ENCODE peak calls at places on chromosomes 6 and 20, in ten cellular contexts. P is stimulated activated CD4-positive, alpha-beta T cell treated with anti-CD3 and anti-CD28 coated beads, Interleukin-15, amount 100 ng/mL, for 1 hour; F is lower lobe of right lung; I is MCF 10A; H is fibroblast of lung; C is BE2C; M is GM12864; S is kidney epithelial cell; O is H9; G is activated T-cell treated with anti-CD3 and anti-CD28 coated beads for 1 hour. L is an unnamed sample.

GRCh38 chr6:170037541-170038250 is 253.2 kb downstream of the DLL1 start:
- DNase-seq in P (no peak), F (peak), I (peak), H (no peak), C (no peak), M (no peak), S (no peak), O (no peak), G (no peak), L (no peak)

GRCh38 chr6:30411515-30412207 is 66.7 kb downstream of the RPP21 start:
- DNase-seq in P (peak), F (peak), I (peak), H (peak), C (peak), M (no peak), S (no peak), O (peak), G (peak), L (no peak)

GRCh38 chr20:24673678-24674570 is 204.5 kb downstream of the SYNDIG1 start:
- DNase-seq in P (no peak), F (no peak), I (peak), H (peak), C (no peak), M (no peak), S (peak), O (no peak), G (no peak), L (no peak)

GRCh38 chr6:110319843-110320242 is 38.3 kb downstream of the METTL24 start:
- DNase-seq in P (no peak), F (no peak), I (peak), H (no peak), C (no peak), M (no peak), S (no peak), O (no peak), G (no peak), L (no peak)

GRCh38 chr6:107670792-107671199 is 153.3 kb downstream of the SCML4 start:
- DNase-seq in P (no peak), F (peak), I (no peak), H (peak), C (peak), M (peak), S (no peak), O (no peak), G (no peak), L (no peak)

GRCh38 chr20:48034754-48035153 is 249.5 kb upstream of the SULF2 start:
- DNase-seq in P (no peak), F (no peak), I (no peak), H (no peak), C (no peak), M (no peak), S (no peak), O (no peak), G (no peak), L (no peak)

GRCh38 chr6:35449287-35449881 is 2.8 kb upstream of the FANCE start:
- DNase-seq in P (no peak), F (no peak), I (peak), H (peak), C (peak), M (peak), S (no peak), O (no peak), G (peak), L (no peak)

GRCh38 chr6:37488464-37488863 is 11.2 kb downstream of the CCDC167 start:
- DNase-seq in P (no peak), F (no peak), I (no peak), H (no peak), C (no peak), M (no peak), S (no peak), O (no peak), G (no peak), L (no peak)

GRCh38 chr6:143283887-143284640 is 166.4 kb downstream of the ADAT2 start:
- DNase-seq in P (no peak), F (no peak), I (peak), H (peak), C (no peak), M (no peak), S (no peak), O (no peak), G (no peak), L (no peak)

GRCh38 chr6:78910611-78911134 is 43.3 kb downstream of the IRAK1BP1 start:
- DNase-seq in P (no peak), F (peak), I (no peak), H (peak), C (peak), M (no peak), S (no peak), O (peak), G (no peak), L (no peak)

GRCh38 chr6:44226368-44227137 is 3.2 kb downstream of the SLC29A1 start:
- DNase-seq in P (no peak), F (no peak), I (no peak), H (no peak), C (peak), M (no peak), S (no peak), O (no peak), G (no peak), L (no peak)

GRCh38 chr20:35145141-35145564 is 2.0 kb downstream of the EDEM2 start:
- DNase-seq in P (no peak), F (no peak), I (peak), H (peak), C (no peak), M (no peak), S (no peak), O (no peak), G (no peak), L (no peak)

GRCh38 chr6:106444777-106445507 is 84.4 kb downstream of the CRYBG1 start:
- DNase-seq in P (no peak), F (no peak), I (peak), H (peak), C (peak), M (peak), S (peak), O (peak), G (no peak), L (no peak)

GRCh38 chr6:42227173-42227850 is 9.7 kb upstream of the MRPS10 start:
- DNase-seq in P (no peak), F (no peak), I (peak), H (no peak), C (no peak), M (no peak), S (no peak), O (no peak), G (no peak), L (no peak)

GRCh38 chr20:20568604-20569205 is 143.7 kb downstream of the RALGAPA2 start:
- DNase-seq in P (no peak), F (no peak), I (peak), H (peak), C (peak), M (no peak), S (no peak), O (no peak), G (no peak), L (no peak)

GRCh38 chr20:46119028-46119546 is 973 bp downstream of the CD40 start:
- DNase-seq in P (no peak), F (no peak), I (no peak), H (no peak), C (no peak), M (no peak), S (no peak), O (no peak), G (no peak), L (no peak)

GRCh38 chr6:35067234-35067633 is 73.9 kb downstream of the TCP11 start:
- DNase-seq in P (no peak), F (peak), I (no peak), H (no peak), C (no peak), M (no peak), S (no peak), O (no peak), G (no peak), L (no peak)

GRCh38 chr6:15089569-15090144 is 156.2 kb upstream of the JARID2 start:
- DNase-seq in P (no peak), F (peak), I (no peak), H (no peak), C (peak), M (no peak), S (no peak), O (no peak), G (no peak), L (no peak)

GRCh38 chr20:58512808-58513552 is 2.2 kb downstream of the APCDD1L start:
- DNase-seq in P (no peak), F (no peak), I (no peak), H (peak), C (no peak), M (no peak), S (no peak), O (peak), G (no peak), L (no peak)

GRCh38 chr6:71400852-71401251 is 112.2 kb downstream of the OGFRL1 start:
- DNase-seq in P (no peak), F (no peak), I (no peak), H (peak), C (no peak), M (no peak), S (no peak), O (no peak), G (no peak), L (no peak)